ENCODE peak calls at places on chromosomes 7 and 10, in four cellular contexts. M, B, Z and Q are unnamed samples.

GRCh38 chr10:105989995-105990394 is 1174.5 kb downstream of the SORCS1 start:
- DNase-seq in M (no peak), B (no peak), Z (no peak), Q (no peak)

GRCh38 chr10:44759122-44759521 is 152.0 kb upstream of the TMEM72 start:
- DNase-seq in M (no peak), B (no peak), Z (no peak), Q (no peak)

GRCh38 chr7:47400741-47401206 is 181.1 kb downstream of the TNS3 start:
- DNase-seq in M (no peak), B (no peak), Z (no peak), Q (no peak)

GRCh38 chr10:32049113-32049512 is 7.1 kb downstream of the KIF5B start:
- DNase-seq in M (no peak), B (no peak), Z (no peak), Q (no peak)

GRCh38 chr10:30058111-30058510 is 1.3 kb downstream of the JCAD start:
- DNase-seq in M (no peak), B (no peak), Z (no peak), Q (no peak)

GRCh38 chr10:125144693-125145623 is 15.4 kb downstream of the CTBP2 start:
- DNase-seq in M (no peak), B (no peak), Z (no peak), Q (no peak)

GRCh38 chr10:48253970-48254657 is 20.4 kb downstream of the FRMPD2 start:
- DNase-seq in M (no peak), B (no peak), Z (no peak), Q (no peak)

GRCh38 chr7:48246073-48246472 is 74.8 kb downstream of the ABCA13 start:
- DNase-seq in M (no peak), B (no peak), Z (no peak), Q (no peak)

GRCh38 chr10:124162774-124163354 is 69.5 kb upstream of the CHST15 start:
- DNase-seq in M (no peak), B (no peak), Z (no peak), Q (no peak)

GRCh38 chr7:155580367-155580766 is 34.0 kb upstream of the CNPY1 start:
- DNase-seq in M (no peak), B (no peak), Z (no peak), Q (no peak)

GRCh38 chr10:16952610-16953009 is 135.4 kb upstream of the RSU1 start:
- DNase-seq in M (no peak), B (no peak), Z (no peak), Q (no peak)
- TF ChIP-seq CTCF in M (no peak), B (peak), Z (no peak), Q (no peak)

GRCh38 chr7:39746162-39746782 is 122.9 kb downstream of the RALA start:
- DNase-seq in M (peak), B (peak), Z (peak), Q (peak)

GRCh38 chr7:39745320-39745719 is 121.9 kb downstream of the RALA start:
- DNase-seq in M (no peak), B (no peak), Z (no peak), Q (no peak)

GRCh38 chr7:39744620-39745019 is 121.2 kb downstream of the RALA start:
- DNase-seq in M (no peak), B (no peak), Z (no peak), Q (no peak)

DNA sequence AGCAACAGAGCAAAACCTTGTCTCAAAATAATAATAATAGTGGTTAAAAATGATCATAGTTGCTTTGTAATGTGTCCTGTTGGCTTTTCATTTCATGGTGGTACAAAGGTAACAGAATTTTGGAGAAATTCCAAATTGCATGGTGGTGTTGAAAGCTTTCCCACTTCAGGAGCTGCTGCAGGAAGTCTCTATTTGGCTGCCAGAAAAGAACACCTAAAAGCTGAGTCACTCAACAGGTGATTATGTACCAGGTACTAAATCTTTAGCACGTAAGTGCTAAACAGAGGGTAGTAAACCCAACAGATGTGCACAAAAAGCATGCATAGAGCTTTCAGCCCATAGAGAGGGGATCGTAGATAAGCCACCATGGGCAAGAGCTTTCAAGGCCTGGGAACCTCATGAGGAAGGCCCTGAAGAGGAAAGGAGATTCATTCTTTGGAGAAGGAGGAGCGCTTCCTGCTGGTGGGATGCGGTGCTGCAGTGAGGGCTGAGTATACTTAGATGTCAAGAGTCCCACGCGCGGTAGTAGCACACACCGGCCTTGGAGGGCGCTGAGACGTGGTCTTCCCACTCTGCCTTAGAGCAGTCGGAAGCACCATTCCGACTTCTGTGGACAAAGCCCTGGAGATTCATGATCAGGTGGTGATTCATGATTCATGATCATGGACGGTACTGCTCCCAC is 118.7 kb downstream of the RALA start:
- DNase-seq in M (no peak), B (no peak), Z (peak), Q (peak)
- TF ChIP-seq CTCF in M (no peak), B (no peak), Z (peak), Q (peak)

DNA sequence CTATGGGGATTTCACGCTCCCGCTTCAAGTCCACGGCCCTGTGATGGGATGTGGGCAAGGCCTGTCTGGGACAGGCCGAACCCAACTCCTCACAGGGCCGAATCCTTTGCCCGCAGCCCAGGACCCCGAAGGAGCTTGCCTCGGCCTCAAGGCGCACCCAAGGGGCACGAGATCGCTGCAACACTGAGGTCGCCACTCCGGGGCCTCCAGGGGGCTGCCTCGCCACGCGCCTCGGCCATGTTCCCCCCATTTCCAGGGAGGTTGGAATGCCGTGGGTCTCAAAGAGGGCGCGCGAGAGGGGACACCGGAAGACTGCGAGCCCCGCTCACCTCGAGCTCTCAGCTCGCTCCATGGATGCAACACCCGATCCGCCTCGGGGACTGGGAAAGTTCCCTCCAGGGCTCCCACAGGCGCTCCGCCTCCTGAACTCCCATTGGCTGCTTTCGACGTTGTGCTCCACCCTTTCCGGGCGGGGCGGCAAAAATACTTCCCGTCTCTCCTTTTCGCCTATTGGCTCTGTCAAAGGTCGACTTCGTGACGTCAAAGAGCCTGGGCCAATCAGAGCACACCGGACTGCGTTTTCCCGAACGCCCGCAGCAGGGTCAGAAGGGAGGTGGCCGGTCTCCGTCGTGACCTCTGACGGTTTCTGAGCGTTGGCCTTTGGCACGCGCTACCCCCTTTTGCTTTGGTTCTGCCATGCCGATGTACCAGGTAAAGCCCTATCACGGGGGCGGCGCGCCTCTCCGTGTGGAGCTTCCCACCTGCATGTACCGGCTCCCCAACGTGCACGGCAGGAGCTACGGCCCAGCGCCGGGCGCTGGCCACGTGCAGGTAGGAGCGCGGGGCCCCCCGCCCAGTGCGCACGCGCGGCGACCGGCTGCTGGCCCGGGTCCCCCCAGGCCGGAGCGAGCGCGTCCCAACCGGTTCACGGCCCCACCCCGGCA is at the start of the genes AIMP2 and PMS2:
- DNase-seq in M (peak), B (peak), Z (peak), Q (peak)
- TF ChIP-seq CTCF in M (no peak), B (no peak), Z (peak), Q (peak)

GRCh38 chr10:103445767-103446567 is 6.2 kb downstream of the CALHM2 start:
- DNase-seq in M (peak), B (no peak), Z (no peak), Q (peak)
- TF ChIP-seq CTCF in M (no peak), B (no peak), Z (no peak), Q (no peak)

GRCh38 chr7:52168085-52168484 is 851.5 kb upstream of the COBL start:
- DNase-seq in M (no peak), B (no peak), Z (peak), Q (no peak)
- TF ChIP-seq CTCF in M (no peak), B (peak), Z (peak), Q (no peak)